ENCODE peak calls at places on chromosomes 5 and 9, in five cellular contexts. Q is neural progenitor cell, E is mesenchymal stem cell, U is transverse colon, S is aorta. K is an unnamed sample.

GRCh38 chr5:109877670-109878045 is 187.9 kb downstream of the MAN2A1 start:
- DNase-seq in Q (no peak), E (no peak), U (no peak), S (no peak), K (no peak)

GRCh38 chr5:111950660-111951059 is 193.7 kb upstream of the NREP start:
- DNase-seq in Q (no peak), E (no peak), U (no peak), S (no peak), K (no peak)

GRCh38 chr5:115343855-115344254 is 47.4 kb upstream of the CCDC112 start:
- DNase-seq in Q (no peak), E (peak), U (no peak), S (no peak), K (no peak)

GRCh38 chr9:20552874-20553624 is 69.2 kb downstream of the MLLT3 start:
- DNase-seq in Q (no peak), E (peak), U (no peak), S (no peak), K (no peak)

GRCh38 chr5:31407921-31408714 is 123.8 kb downstream of the DROSHA start:
- DNase-seq in Q (no peak), E (peak), U (no peak), S (no peak), K (no peak)

GRCh38 chr5:170046221-170046620 is 59.5 kb upstream of the FOXI1 start:
- DNase-seq in Q (no peak), E (no peak), U (no peak), S (no peak), K (no peak)

GRCh38 chr5:32355694-32356093 is 43.0 kb upstream of the MTMR12 start:
- DNase-seq in Q (no peak), E (no peak), U (no peak), S (no peak), K (no peak)

GRCh38 chr5:117731445-117731844 is 1156.8 kb upstream of the SEMA6A start:
- DNase-seq in Q (no peak), E (peak), U (no peak), S (no peak), K (no peak)

GRCh38 chr9:33133186-33133585 is 34.0 kb downstream of the B4GALT1 start:
- DNase-seq in Q (no peak), E (no peak), U (no peak), S (no peak), K (no peak)

GRCh38 chr9:38620483-38621433 is at the start of gene ANKRD18A:
- DNase-seq in Q (peak), E (peak), U (peak), S (peak), K (peak)

GRCh38 chr5:88676637-88677481 is 206.1 kb downstream of the MEF2C start:
- DNase-seq in Q (no peak), E (no peak), U (no peak), S (no peak), K (no peak)

GRCh38 chr5:173542964-173543363 is 73.5 kb downstream of the BOD1 start:
- DNase-seq in Q (no peak), E (no peak), U (no peak), S (no peak), K (no peak)

GRCh38 chr5:37717613-37718431 is 122.0 kb downstream of the GDNF start:
- DNase-seq in Q (peak), E (peak), U (peak), S (no peak), K (peak)

GRCh38 chr9:113638504-113638903 is 175.0 kb downstream of the RGS3 start:
- DNase-seq in Q (no peak), E (no peak), U (no peak), S (no peak), K (no peak)

GRCh38 chr5:95667219-95667618 is 15.6 kb downstream of the SPATA9 start:
- DNase-seq in Q (no peak), E (no peak), U (no peak), S (no peak), K (no peak)

GRCh38 chr5:55383254-55383653 is 75.5 kb downstream of the MTREX start:
- DNase-seq in Q (no peak), E (no peak), U (no peak), S (no peak), K (no peak)

GRCh38 chr9:137339606-137340462 is 37.8 kb upstream of the NRARP start:
- DNase-seq in Q (no peak), E (no peak), U (no peak), S (no peak), K (no peak)

GRCh38 chr5:141852448-141852847 is 25.8 kb downstream of the PCDH1 start:
- DNase-seq in Q (no peak), E (no peak), U (no peak), S (no peak), K (no peak)

GRCh38 chr9:127711226-127711701 is 4.2 kb downstream of the PTRH1 start:
- DNase-seq in Q (no peak), E (no peak), U (no peak), S (no peak), K (no peak)

GRCh38 chr9:14313951-14314423 is at the start of gene NFIB:
- DNase-seq in Q (peak), E (peak), U (peak), S (peak), K (no peak)

GRCh38 chr5:144122081-144122480 is 48.4 kb downstream of the YIPF5 start:
- DNase-seq in Q (no peak), E (no peak), U (no peak), S (no peak), K (no peak)
- H3K27ac ChIP-seq in Q (no peak), E (no peak), U (no peak), S (no peak), K (no peak)

GRCh38 chr9:131346559-131346958 is 47.3 kb upstream of the PRRC2B start:
- DNase-seq in Q (no peak), E (no peak), U (no peak), S (peak), K (no peak)
- H3K27ac ChIP-seq in Q (no peak), E (no peak), U (no peak), S (no peak), K (no peak)

DNA sequence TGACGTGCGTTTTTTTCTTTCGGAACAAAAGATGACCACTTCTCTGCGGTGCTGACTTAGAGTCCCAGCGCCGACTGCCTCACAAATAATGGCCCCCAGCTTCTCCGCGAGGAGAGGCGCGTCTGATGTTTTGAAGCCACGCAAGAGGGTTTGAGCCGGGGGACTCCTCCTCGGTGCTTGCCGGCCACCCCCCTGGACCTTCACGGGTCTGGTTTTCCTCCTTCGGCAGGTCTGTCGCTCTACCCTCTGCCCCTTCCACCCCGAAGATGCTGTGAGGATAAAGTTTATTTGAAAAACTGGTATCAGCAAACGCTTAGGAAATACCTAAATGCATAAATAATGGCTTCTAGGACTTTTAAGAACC is 584 bp downstream of the USP20 start:
- DNase-seq in Q (peak), E (peak), U (no peak), S (no peak), K (no peak)
- H3K27ac ChIP-seq in Q (no peak), E (no peak), U (peak), S (peak), K (peak)

GRCh38 chr9:129142115-129142514 is 30.9 kb downstream of the PTPA start:
- DNase-seq in Q (no peak), E (no peak), U (no peak), S (no peak), K (no peak)
- H3K27ac ChIP-seq in Q (no peak), E (peak), U (peak), S (peak), K (peak)

GRCh38 chr9:131584858-131585257 is 39.5 kb downstream of the PRRT1B start:
- DNase-seq in Q (no peak), E (no peak), U (no peak), S (peak), K (no peak)

GRCh38 chr9:131582466-131583341 is 37.4 kb downstream of the PRRT1B start:
- DNase-seq in Q (no peak), E (no peak), U (no peak), S (peak), K (no peak)

GRCh38 chr9:131585375-131585774 is 40.1 kb downstream of the PRRT1B start:
- DNase-seq in Q (no peak), E (peak), U (peak), S (no peak), K (no peak)

GRCh38 chr9:131583342-131583645 is 38.0 kb downstream of the PRRT1B start:
- DNase-seq in Q (no peak), E (no peak), U (no peak), S (peak), K (no peak)

GRCh38 chr9:131583836-131584555 is 38.7 kb downstream of the PRRT1B start:
- DNase-seq in Q (no peak), E (no peak), U (no peak), S (peak), K (no peak)
- H3K27ac ChIP-seq in Q (no peak), E (no peak), U (no peak), S (no peak), K (no peak)

GRCh38 chr9:87381746-87382145 is 115.9 kb upstream of the DAPK1 start:
- DNase-seq in Q (no peak), E (no peak), U (no peak), S (no peak), K (no peak)
- H3K27ac ChIP-seq in Q (no peak), E (peak), U (peak), S (no peak), K (peak)

GRCh38 chr5:73125289-73125688 is 4.9 kb downstream of the TMEM171 start:
- DNase-seq in Q (no peak), E (no peak), U (peak), S (no peak), K (no peak)
- H3K27ac ChIP-seq in Q (no peak), E (no peak), U (no peak), S (no peak), K (no peak)

DNA sequence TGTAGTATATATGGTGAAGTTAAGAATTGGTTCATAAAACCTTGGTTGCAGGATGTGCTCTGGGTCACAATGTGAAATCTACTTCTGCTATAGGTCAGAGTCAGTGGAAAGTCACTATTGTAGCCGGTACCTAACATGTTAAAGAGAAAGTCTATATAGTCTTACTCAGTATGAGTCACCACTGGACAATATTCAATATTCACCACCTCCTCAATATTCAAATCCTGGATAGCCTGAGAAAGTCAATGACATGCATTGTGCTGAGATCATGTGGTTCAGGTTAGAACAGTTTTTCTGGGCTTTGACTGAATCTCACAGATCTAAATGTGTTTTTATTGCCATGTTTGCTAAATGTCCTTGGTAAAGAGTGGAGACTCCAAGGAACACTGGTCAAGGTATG is 108.8 kb downstream of the HMHB1 start:
- DNase-seq in Q (no peak), E (no peak), U (no peak), S (no peak), K (no peak)
- H3K27ac ChIP-seq in Q (no peak), E (peak), U (no peak), S (no peak), K (no peak)

GRCh38 chr5:158525663-158526062 is 574.1 kb downstream of the EBF1 start:
- DNase-seq in Q (no peak), E (no peak), U (no peak), S (no peak), K (no peak)

GRCh38 chr5:158522001-158522400 is 577.7 kb downstream of the EBF1 start:
- DNase-seq in Q (no peak), E (no peak), U (no peak), S (no peak), K (no peak)

GRCh38 chr5:158519433-158520025 is 580.2 kb downstream of the EBF1 start:
- DNase-seq in Q (no peak), E (no peak), U (no peak), S (no peak), K (no peak)

DNA sequence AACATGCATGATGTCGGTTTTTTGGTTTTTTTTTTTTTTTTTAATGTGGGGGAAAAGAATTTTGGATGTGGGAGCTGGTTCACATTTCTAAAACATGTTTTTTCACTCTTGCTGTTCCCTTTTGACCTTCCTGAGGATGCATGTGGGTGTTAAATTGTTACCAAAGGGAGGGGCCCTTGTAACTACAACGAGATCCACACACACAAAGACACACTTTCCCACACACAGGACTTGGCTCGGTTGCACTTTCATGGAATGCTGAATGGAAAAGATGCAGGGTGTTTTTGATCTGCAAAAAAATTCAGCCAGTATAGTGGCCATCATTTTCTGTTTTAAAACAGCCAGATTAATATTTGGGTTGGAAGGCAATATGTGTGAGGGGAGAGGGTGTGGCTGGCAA is 577.0 kb downstream of the EBF1 start:
- DNase-seq in Q (no peak), E (no peak), U (no peak), S (peak), K (no peak)
- H3K27ac ChIP-seq in Q (no peak), E (no peak), U (no peak), S (no peak), K (no peak)

K was measured in breast epithelium.